ENCODE peak calls at places on chromosomes 6 and 20, in eight cellular contexts. J, E, S, P, R, H, U and I are unnamed samples.

GRCh38 chr20:25217161-25218108 is 21.9 kb downstream of the ENTPD6 start:
- DNase-seq in J (no peak), E (no peak), S (no peak), P (no peak), R (no peak), H (no peak), U (no peak), I (no peak)

GRCh38 chr6:2999005-2999620 is 581 bp upstream of the NQO2 start:
- DNase-seq in J (no peak), E (no peak), S (peak), P (no peak), R (peak), H (no peak), U (peak), I (peak)

GRCh38 chr6:99282479-99283062 is 66.9 kb downstream of the FAXC start:
- DNase-seq in J (no peak), E (no peak), S (peak), P (no peak), R (peak), H (no peak), U (no peak), I (peak)

GRCh38 chr6:142844065-142844755 is 100.8 kb downstream of the HIVEP2 start:
- DNase-seq in J (no peak), E (no peak), S (peak), P (no peak), R (peak), H (no peak), U (no peak), I (peak)

GRCh38 chr20:13865825-13866351 is 81.1 kb downstream of the NDUFAF5 start:
- DNase-seq in J (peak), E (peak), S (peak), P (no peak), R (peak), H (no peak), U (no peak), I (peak)

GRCh38 chr20:36849333-36850065 is 26.4 kb upstream of the TLDC2 start:
- DNase-seq in J (no peak), E (no peak), S (peak), P (no peak), R (no peak), H (no peak), U (no peak), I (no peak)

GRCh38 chr6:139137716-139138115 is 2.8 kb downstream of the HECA start:
- DNase-seq in J (no peak), E (no peak), S (peak), P (no peak), R (peak), H (no peak), U (no peak), I (peak)

GRCh38 chr20:8060977-8061376 is 41.4 kb upstream of the TMX4 start:
- DNase-seq in J (no peak), E (no peak), S (no peak), P (no peak), R (no peak), H (no peak), U (no peak), I (no peak)

GRCh38 chr20:50308513-50309279 is 118.1 kb downstream of the CEBPB start:
- DNase-seq in J (peak), E (peak), S (peak), P (peak), R (peak), H (no peak), U (peak), I (peak)

GRCh38 chr6:61810047-61810446 is 476.0 kb downstream of the KHDRBS2 start:
- DNase-seq in J (no peak), E (no peak), S (no peak), P (no peak), R (no peak), H (no peak), U (no peak), I (no peak)

GRCh38 chr6:139577991-139578604 is 203.7 kb upstream of the CITED2 start:
- DNase-seq in J (no peak), E (peak), S (peak), P (peak), R (peak), H (no peak), U (no peak), I (peak)

GRCh38 chr6:19845271-19846046 is 8.3 kb downstream of the ID4 start:
- DNase-seq in J (no peak), E (no peak), S (no peak), P (no peak), R (peak), H (no peak), U (no peak), I (peak)

GRCh38 chr6:53818845-53819609 is 24.2 kb downstream of the LRRC1 start:
- DNase-seq in J (no peak), E (no peak), S (no peak), P (no peak), R (no peak), H (no peak), U (no peak), I (no peak)

GRCh38 chr20:38423541-38423940 is 11.6 kb downstream of the SNHG17 start:
- DNase-seq in J (no peak), E (no peak), S (no peak), P (no peak), R (no peak), H (no peak), U (no peak), I (no peak)

GRCh38 chr6:27251672-27252251 is 4.3 kb downstream of the PRSS16 start:
- DNase-seq in J (peak), E (no peak), S (peak), P (no peak), R (peak), H (peak), U (peak), I (peak)

GRCh38 chr20:59829415-59830106 is 103.9 kb downstream of the SYCP2 start:
- DNase-seq in J (no peak), E (no peak), S (no peak), P (no peak), R (no peak), H (no peak), U (peak), I (no peak)

GRCh38 chr20:2729791-2730190 is 37.2 kb downstream of the EBF4 start:
- DNase-seq in J (no peak), E (no peak), S (no peak), P (no peak), R (peak), H (no peak), U (no peak), I (no peak)

GRCh38 chr20:39480644-39481043 is 518.5 kb downstream of the DHX35 start:
- DNase-seq in J (no peak), E (no peak), S (no peak), P (no peak), R (no peak), H (no peak), U (no peak), I (no peak)

GRCh38 chr6:149202967-149203366 is 114.5 kb upstream of the TAB2 start:
- DNase-seq in J (no peak), E (no peak), S (no peak), P (no peak), R (no peak), H (no peak), U (no peak), I (no peak)

GRCh38 chr20:47925603-47926002 is 140.3 kb upstream of the SULF2 start:
- DNase-seq in J (no peak), E (no peak), S (no peak), P (no peak), R (no peak), H (no peak), U (no peak), I (no peak)

GRCh38 chr20:22414354-22414753 is 170.0 kb downstream of the FOXA2 start:
- DNase-seq in J (no peak), E (no peak), S (no peak), P (no peak), R (peak), H (no peak), U (no peak), I (peak)

GRCh38 chr20:54257090-54257816 is 49.4 kb downstream of the PFDN4 start:
- DNase-seq in J (no peak), E (no peak), S (peak), P (peak), R (peak), H (no peak), U (peak), I (peak)

GRCh38 chr6:30363459-30363858 is 18.5 kb downstream of the RPP21 start:
- DNase-seq in J (no peak), E (no peak), S (no peak), P (no peak), R (no peak), H (no peak), U (no peak), I (no peak)

GRCh38 chr6:43798688-43799444 is 28.9 kb downstream of the VEGFA start:
- DNase-seq in J (no peak), E (no peak), S (peak), P (no peak), R (peak), H (no peak), U (peak), I (peak)

GRCh38 chr6:157481189-157481864 is 100.3 kb downstream of the ZDHHC14 start:
- DNase-seq in J (no peak), E (no peak), S (no peak), P (no peak), R (no peak), H (no peak), U (no peak), I (peak)

GRCh38 chr6:129719692-129720091 is 9.7 kb upstream of the ARHGAP18 start:
- DNase-seq in J (no peak), E (no peak), S (no peak), P (no peak), R (peak), H (no peak), U (no peak), I (no peak)

GRCh38 chr6:132060591-132060990 is 109.4 kb upstream of the CCN2 start:
- DNase-seq in J (no peak), E (peak), S (peak), P (peak), R (peak), H (no peak), U (no peak), I (peak)

GRCh38 chr20:32355417-32355841 is 2.7 kb upstream of the ASXL1 start:
- DNase-seq in J (no peak), E (no peak), S (no peak), P (no peak), R (no peak), H (peak), U (no peak), I (no peak)

DNA sequence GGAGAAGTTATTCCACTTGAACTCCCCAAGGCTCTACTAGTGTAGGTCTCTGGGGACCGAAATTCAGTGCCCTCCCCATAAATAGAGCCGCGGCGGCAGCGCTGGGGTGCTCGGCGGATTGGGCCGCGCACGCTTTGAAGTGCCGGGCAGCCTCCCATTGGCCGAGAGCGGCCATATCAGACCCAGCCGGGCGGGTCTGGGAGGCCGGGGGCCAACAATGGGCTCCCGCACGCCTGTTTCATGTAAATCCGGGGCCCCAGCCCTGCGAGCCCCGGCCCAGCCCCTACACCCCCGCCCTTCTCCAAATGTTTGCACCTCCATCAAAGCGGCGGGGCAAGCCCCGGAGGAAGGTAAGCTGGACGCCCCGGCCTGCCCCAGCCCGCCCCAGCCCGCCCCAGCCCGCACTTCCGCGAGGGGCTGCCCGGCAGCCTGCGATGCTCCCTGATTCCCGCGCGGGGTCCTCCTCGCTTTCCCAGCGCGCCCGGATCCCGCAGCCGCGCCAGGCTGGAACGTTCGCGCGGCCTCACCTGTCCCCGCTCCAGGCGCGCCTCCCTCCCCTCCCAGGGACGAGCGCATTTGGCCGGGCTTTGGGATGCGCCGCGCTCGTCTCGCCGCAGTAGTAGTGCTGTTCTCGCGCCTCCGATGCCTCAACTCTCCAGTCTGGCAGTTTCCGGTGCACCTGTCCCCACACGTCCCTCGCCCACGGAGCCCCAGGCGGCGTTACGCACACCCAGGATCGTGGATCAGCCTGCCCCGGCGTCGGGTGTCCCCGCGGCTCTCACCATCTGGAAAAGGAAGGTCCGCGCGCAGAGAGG is at the start of gene TBXT:
- DNase-seq in J (no peak), E (no peak), S (no peak), P (no peak), R (no peak), H (peak), U (no peak), I (no peak)
- TF ChIP-seq CTCF in J (no peak), E (no peak), S (no peak), P (no peak), R (no peak), H (no peak), U (no peak), I (no peak)

GRCh38 chr6:31617010-31617409 is 2.0 kb downstream of the AIF1 start:
- DNase-seq in J (no peak), E (no peak), S (no peak), P (no peak), R (no peak), H (no peak), U (no peak), I (no peak)

GRCh38 chr6:31615748-31616147 is 714 bp downstream of the AIF1 start:
- DNase-seq in J (peak), E (no peak), S (no peak), P (no peak), R (no peak), H (no peak), U (no peak), I (no peak)

GRCh38 chr6:31610891-31611425 is 4.1 kb upstream of the AIF1 start:
- DNase-seq in J (peak), E (no peak), S (peak), P (no peak), R (no peak), H (no peak), U (no peak), I (peak)

GRCh38 chr6:31614075-31614619 is 887 bp upstream of the AIF1 start:
- DNase-seq in J (peak), E (no peak), S (no peak), P (no peak), R (no peak), H (no peak), U (no peak), I (no peak)

DNA sequence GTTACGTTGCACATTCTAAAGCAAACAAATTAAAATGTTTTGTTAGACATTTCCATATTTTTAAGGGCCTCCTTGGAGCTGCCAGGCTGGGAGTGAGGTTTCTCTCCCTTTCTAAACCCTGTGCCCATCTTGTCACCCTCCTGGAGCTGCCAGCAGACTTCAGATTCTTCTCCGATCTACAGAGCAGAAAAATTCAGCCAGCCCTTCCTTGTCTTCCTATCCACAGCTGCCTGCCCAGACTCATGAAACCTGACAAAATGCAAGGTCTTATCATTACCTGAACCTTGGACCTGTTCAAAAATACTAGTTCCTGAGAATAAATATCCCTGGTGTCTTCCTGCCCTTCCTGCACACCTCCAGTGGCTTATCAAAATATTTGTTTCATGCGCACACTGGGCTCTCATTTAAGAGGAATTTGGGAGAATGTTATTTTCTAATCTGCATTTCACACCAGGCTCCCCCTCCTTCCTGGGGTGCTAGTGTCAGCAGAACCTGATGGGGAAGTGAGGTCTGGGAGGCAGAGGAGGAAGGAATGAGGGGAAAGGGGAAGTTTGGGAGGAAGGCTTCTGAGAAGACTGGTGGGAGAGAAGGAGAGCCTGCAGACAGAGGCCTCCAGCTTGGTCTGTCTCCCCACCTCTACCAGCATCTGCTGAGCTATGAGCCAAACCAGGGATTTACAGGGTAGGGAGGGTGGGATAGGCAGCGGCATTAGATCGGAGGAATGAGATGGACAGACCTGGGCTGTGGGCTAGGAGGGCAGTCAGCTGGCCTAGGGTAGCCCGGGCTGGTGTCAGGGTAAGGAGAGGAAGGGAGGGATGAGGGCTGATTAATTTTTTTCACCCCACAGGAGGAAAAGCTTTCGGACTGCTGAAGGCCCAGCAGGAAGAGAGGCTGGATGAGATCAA is at the start of gene AIF1:
- DNase-seq in J (no peak), E (no peak), S (no peak), P (no peak), R (no peak), H (no peak), U (no peak), I (no peak)
- H3K4me3 ChIP-seq in J (peak), E (no peak), S (no peak), P (no peak), R (no peak), H (peak), U (peak), I (no peak)

DNA sequence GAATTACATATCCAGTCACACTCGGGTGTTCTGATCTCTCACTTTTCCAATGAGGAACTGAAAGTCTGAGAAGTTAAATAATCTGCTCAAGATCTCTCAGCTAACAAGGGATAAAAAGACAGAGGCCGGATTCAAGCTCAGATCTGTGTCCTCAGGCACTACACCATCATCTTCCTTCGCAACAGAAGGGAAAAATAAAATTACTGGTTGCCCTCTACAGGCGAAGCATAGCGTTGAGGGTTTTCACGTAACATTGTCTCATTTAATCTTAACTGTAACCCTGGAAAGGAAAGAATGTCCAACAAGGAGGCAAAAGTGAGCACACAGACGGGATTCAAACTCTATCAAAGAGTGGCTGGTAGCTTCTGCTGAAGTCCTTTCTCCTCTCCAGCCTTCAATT is 67.8 kb upstream of the ANKEF1 start:
- DNase-seq in J (no peak), E (no peak), S (peak), P (no peak), R (peak), H (no peak), U (no peak), I (peak)
- TF ChIP-seq CTCF in J (no peak), E (peak), S (peak), P (peak), R (peak), H (peak), U (no peak), I (peak)

DNA sequence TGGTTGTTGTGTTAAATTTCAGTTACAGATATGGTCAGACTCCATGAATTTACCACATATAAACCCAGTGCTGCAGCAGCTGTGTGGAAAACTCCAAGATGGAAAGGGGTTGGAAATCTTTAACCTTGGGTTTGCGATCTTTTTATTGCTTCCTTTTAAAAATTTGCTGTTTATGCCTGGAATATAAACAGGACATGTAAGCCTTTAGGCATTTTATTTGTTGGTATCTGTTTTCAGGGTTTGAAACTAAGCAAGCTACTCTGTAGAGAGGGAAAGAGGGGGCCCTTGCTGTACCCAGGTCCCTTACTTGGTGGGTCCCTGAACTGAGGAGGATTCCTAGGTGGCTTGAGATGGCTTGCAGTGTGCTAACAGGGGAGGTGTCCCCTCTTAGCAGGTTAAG is 800 bp downstream of the PKIG start:
- DNase-seq in J (no peak), E (no peak), S (no peak), P (no peak), R (no peak), H (no peak), U (no peak), I (no peak)
- H3K4me3 ChIP-seq in J (no peak), E (peak), S (peak), P (peak), R (peak), H (peak), U (peak), I (peak)

DNA sequence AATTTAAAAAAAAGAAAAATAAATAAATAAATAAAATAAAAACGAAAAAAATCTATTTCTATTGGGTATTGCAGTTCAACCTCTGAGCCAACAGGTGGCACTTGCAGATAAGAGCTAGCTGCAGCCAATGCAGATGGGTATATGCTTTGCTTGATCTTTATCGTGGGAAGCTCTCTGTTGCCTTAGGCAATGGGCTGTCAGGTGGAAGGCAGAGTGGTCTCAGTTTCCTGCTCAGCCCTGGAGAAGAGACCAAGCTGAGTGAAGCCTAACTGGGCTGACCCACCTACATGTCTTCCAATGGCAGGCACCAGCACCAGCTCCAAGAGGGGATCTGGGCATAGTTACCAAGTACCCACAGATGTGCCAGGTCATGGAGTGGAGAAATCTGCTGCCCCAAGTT is 95.0 kb downstream of the AK9 start:
- DNase-seq in J (no peak), E (no peak), S (peak), P (no peak), R (peak), H (peak), U (no peak), I (peak)
- TF ChIP-seq CTCF in J (peak), E (peak), S (peak), P (peak), R (peak), H (peak), U (no peak), I (peak)

GRCh38 chr6:304833-305370 is 12.6 kb downstream of the DUSP22 start:
- DNase-seq in J (no peak), E (no peak), S (no peak), P (no peak), R (no peak), H (no peak), U (no peak), I (no peak)

GRCh38 chr6:303948-304558 is 11.8 kb downstream of the DUSP22 start:
- DNase-seq in J (no peak), E (no peak), S (no peak), P (no peak), R (no peak), H (no peak), U (no peak), I (no peak)

GRCh38 chr6:306641-307061 is 14.4 kb downstream of the DUSP22 start:
- DNase-seq in J (no peak), E (no peak), S (no peak), P (no peak), R (no peak), H (no peak), U (no peak), I (no peak)

GRCh38 chr6:307065-307814 is 15.0 kb downstream of the DUSP22 start:
- DNase-seq in J (no peak), E (no peak), S (no peak), P (no peak), R (no peak), H (no peak), U (no peak), I (no peak)

GRCh38 chr6:305371-306206 is 13.3 kb downstream of the DUSP22 start:
- DNase-seq in J (no peak), E (no peak), S (no peak), P (no peak), R (no peak), H (peak), U (no peak), I (no peak)
- H3K4me3 ChIP-seq in J (no peak), E (no peak), S (no peak), P (no peak), R (no peak), H (peak), U (no peak), I (no peak)

GRCh38 chr6:166929534-166930189 is 26.7 kb downstream of the RNASET2 start:
- DNase-seq in J (no peak), E (no peak), S (peak), P (no peak), R (no peak), H (no peak), U (peak), I (no peak)
- TF ChIP-seq CTCF in J (no peak), E (no peak), S (no peak), P (no peak), R (no peak), H (no peak), U (no peak), I (no peak)